ENCODE peak calls at places on chromosomes 16 and 17, in five cellular contexts. V, Z, Q, E and W are unnamed samples.

GRCh38 chr16:85620403-85620802 is 7.3 kb downstream of the GSE1 start:
- DNase-seq in Q (no peak), V (no peak), E (peak; percentile 63), Z (no peak), W (no peak)

GRCh38 chr17:7809086-7809790 is 24.8 kb upstream of the KDM6B start:
- DNase-seq in Z (no peak), V (no peak), E (no peak), Q (no peak), W (no peak)

GRCh38 chr17:77319211-77320031 is 178.7 kb downstream of the SEC14L1 start:
- DNase-seq in E (peak; percentile 89), Q (peak; percentile 86), Z (peak; percentile 43), V (no peak), W (no peak)

GRCh38 chr16:76574651-76575050 is 297.4 kb downstream of the CNTNAP4 start:
- DNase-seq in Z (no peak), V (no peak), Q (no peak), E (no peak), W (peak; percentile 97)

GRCh38 chr17:77770331-77771105 is 188.0 kb upstream of the TNRC6C start:
- DNase-seq in Z (no peak), E (peak; percentile 61), V (no peak), Q (peak; percentile 79), W (no peak)

GRCh38 chr17:4154201-4154600 is 11.2 kb downstream of the CYB5D2 start:
- DNase-seq in V (no peak), Q (no peak), Z (no peak), E (no peak), W (no peak)

GRCh38 chr17:44865231-44865660 is 17.6 kb downstream of the HIGD1B start:
- DNase-seq in Q (peak; percentile 73), E (peak; percentile 71), Z (peak; percentile 79), V (no peak), W (peak; percentile 71)

GRCh38 chr17:55584055-55584685 is 72.9 kb upstream of the SMIM36 start:
- DNase-seq in Z (no peak), Q (peak; percentile 33), E (no peak), V (no peak), W (no peak)

GRCh38 chr17:17613708-17614114 is 22.2 kb upstream of the PEMT start:
- DNase-seq in Z (peak; percentile 70), Q (peak; percentile 73), E (peak; percentile 46), V (no peak), W (peak; percentile 63)

GRCh38 chr17:37642706-37643105 is 540 bp downstream of the DDX52 start:
- DNase-seq in V (no peak), Q (peak; percentile 31), Z (peak; percentile 19), E (no peak), W (no peak)

GRCh38 chr17:82065638-82066303 is at the start of gene DUS1L:
- DNase-seq in E (peak; percentile 91), V (no peak), Z (peak; percentile 98), Q (peak; percentile 37), W (no peak)

GRCh38 chr16:22189473-22190168 is 16.5 kb upstream of the EEF2K start:
- DNase-seq in E (no peak), V (no peak), Z (peak; percentile 55), Q (peak; percentile 16), W (no peak)

GRCh38 chr17:12599185-12599920 is 66.3 kb upstream of the MYOCD start:
- DNase-seq in E (no peak), V (no peak), Z (no peak), Q (peak; percentile 86), W (no peak)

GRCh38 chr17:61337247-61337812 is 62.3 kb upstream of the TBX2 start:
- DNase-seq in E (no peak), V (no peak), Q (no peak), Z (no peak), W (no peak)

GRCh38 chr17:80995131-80995530 is 3.5 kb downstream of the CHMP6 start:
- DNase-seq in Z (peak; percentile 23), Q (no peak), E (no peak), V (no peak), W (no peak)

GRCh38 chr16:3952342-3953131 is 72.0 kb upstream of the CREBBP start:
- DNase-seq in E (no peak), Q (no peak), Z (no peak), V (no peak), W (no peak)

GRCh38 chr16:30740364-30741251 is 7.6 kb upstream of the PHKG2 start:
- DNase-seq in V (no peak), Z (no peak), E (peak; percentile 54), Q (peak; percentile 55), W (no peak)

GRCh38 chr17:1484586-1485310 is 7.7 kb downstream of the MYO1C start:
- DNase-seq in V (peak; percentile 43), Z (peak; percentile 74), Q (no peak), E (peak; percentile 67), W (peak; percentile 24)

GRCh38 chr16:11333696-11334095 is 11.6 kb upstream of the RMI2 start:
- DNase-seq in V (no peak), Z (no peak), E (no peak), Q (peak; percentile 64), W (no peak)

GRCh38 chr17:6474906-6475305 is 30.7 kb downstream of the PIMREG start:
- DNase-seq in E (no peak), Z (no peak), Q (no peak), V (no peak), W (no peak)

GRCh38 chr17:40884708-40885512 is at the start of gene KRT20:
- DNase-seq in Z (no peak), E (no peak), V (no peak), Q (no peak), W (no peak)

GRCh38 chr17:38671939-38672720 is 2.6 kb downstream of the EPOP start:
- DNase-seq in E (no peak), Q (no peak), Z (no peak), V (no peak), W (no peak)

GRCh38 chr16:80804061-80804450 is 342 bp downstream of the CDYL2 start:
- DNase-seq in Z (no peak), V (no peak), E (peak; percentile 11), Q (peak; percentile 46), W (peak; percentile 6)

GRCh38 chr16:72122916-72123315 is 29.3 kb downstream of the DHX38 start:
- DNase-seq in Z (no peak), E (no peak), Q (no peak), V (no peak), W (no peak)

GRCh38 chr16:66079671-66080070 is 286.8 kb upstream of the CDH5 start:
- DNase-seq in E (no peak), Q (peak; percentile 63), Z (no peak), V (no peak), W (no peak)

GRCh38 chr16:752008-752315 is 8.6 kb upstream of the MSLN start:
- DNase-seq in Z (no peak), Q (no peak), E (no peak), V (no peak), W (no peak)

GRCh38 chr17:51214920-51215319 is 44.9 kb downstream of the MBTD1 start:
- DNase-seq in Q (no peak), Z (no peak), E (no peak), V (no peak), W (no peak)

GRCh38 chr17:58960068-58960467 is 146.6 kb downstream of the TRIM37 start:
- DNase-seq in V (no peak), Q (peak; percentile 74), Z (no peak), E (no peak), W (peak; percentile 59)

GRCh38 chr17:77471984-77472836 is 331.4 kb downstream of the SEC14L1 start:
- DNase-seq in Q (peak; percentile 64), Z (peak; percentile 67), E (no peak), V (no peak), W (no peak)

GRCh38 chr16:67415872-67416793 is at the start of gene ZDHHC1:
- DNase-seq in E (peak; percentile 72), V (no peak), Q (peak; percentile 61), Z (peak; percentile 96), W (no peak)

GRCh38 chr17:73420897-73421296 is 109.1 kb upstream of the CDC42EP4 start:
- DNase-seq in Q (peak; percentile 9), Z (peak; percentile 68), E (peak; percentile 36), V (no peak), W (peak; percentile 42)

DNA sequence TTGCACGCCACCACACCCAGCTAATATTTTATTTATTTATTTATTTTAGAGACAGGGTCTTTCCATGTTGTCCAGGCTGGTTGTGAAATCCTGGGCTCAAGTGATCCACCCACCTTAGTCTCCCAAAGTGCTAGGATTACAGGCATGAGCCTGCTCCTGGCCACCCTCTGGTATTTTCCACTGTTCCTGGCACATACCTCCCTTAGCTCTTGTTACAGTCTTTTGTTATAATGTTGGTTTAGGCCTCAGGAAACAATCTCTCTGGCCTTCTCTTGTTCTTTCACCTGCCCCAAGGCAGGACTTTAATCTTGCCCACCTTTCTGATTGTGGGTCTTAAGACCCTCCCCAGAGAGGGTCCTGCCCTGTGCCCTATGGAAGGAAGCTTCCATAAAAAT is 3.6 kb upstream of the CYTH1 start:
- DNase-seq in Q (no peak), Z (no peak), E (no peak), V (no peak), W (peak; percentile 41)
- TF ChIP-seq MXI1 in Q (no peak), Z (no peak), E (no peak), V (no peak), W (no peak)

GRCh38 chr17:47829870-47830269 is 1.5 kb downstream of the MRPL10 start:
- DNase-seq in E (no peak), Q (no peak), V (no peak), Z (no peak), W (no peak)
- TF ChIP-seq MXI1 in E (no peak), Q (no peak), V (no peak), Z (no peak), W (no peak)

GRCh38 chr17:27076814-27077213 is 217.1 kb upstream of the WSB1 start:
- DNase-seq in E (no peak), Z (no peak), Q (no peak), V (no peak), W (no peak)

GRCh38 chr17:27078296-27078695 is 215.6 kb upstream of the WSB1 start:
- DNase-seq in Q (no peak), Z (no peak), V (no peak), E (no peak), W (no peak)

GRCh38 chr17:27081002-27081638 is 212.8 kb upstream of the WSB1 start:
- DNase-seq in E (no peak), V (no peak), Q (no peak), Z (no peak), W (no peak)

GRCh38 chr17:27082023-27082774 is 211.7 kb upstream of the WSB1 start:
- DNase-seq in Z (no peak), V (no peak), Q (no peak), E (no peak), W (no peak)

GRCh38 chr17:27079660-27080059 is 214.3 kb upstream of the WSB1 start:
- DNase-seq in V (no peak), Z (no peak), E (no peak), Q (no peak), W (no peak)
- TF ChIP-seq MXI1 in V (no peak), Z (no peak), E (peak; percentile 40), Q (no peak), W (no peak)

GRCh38 chr16:9596788-9597187 is 505.3 kb downstream of the HAPSTR1 start:
- DNase-seq in Z (no peak), E (no peak), Q (no peak), V (no peak), W (no peak)

GRCh38 chr16:9597967-9598730 is 506.7 kb downstream of the HAPSTR1 start:
- DNase-seq in Z (no peak), V (no peak), E (peak; percentile 22), Q (no peak), W (no peak)

GRCh38 chr16:9598731-9599083 is 507.3 kb downstream of the HAPSTR1 start:
- DNase-seq in Q (no peak), Z (no peak), E (no peak), V (no peak), W (no peak)

GRCh38 chr16:9602201-9602600 is 510.8 kb downstream of the HAPSTR1 start:
- DNase-seq in E (no peak), V (no peak), Q (no peak), Z (no peak), W (no peak)

GRCh38 chr16:9599415-9600110 is 508.1 kb downstream of the HAPSTR1 start:
- DNase-seq in Z (no peak), E (no peak), V (no peak), Q (no peak), W (no peak)
- TF ChIP-seq MXI1 in Z (no peak), E (no peak), V (no peak), Q (no peak), W (no peak)